ENCODE peak calls at places on chromosomes 4 and X, in ten cellular contexts. C, K, T, J, D, B, H, Z, Q and Y are unnamed samples.
A peak's percentile ranks its signal among the peaks of the same experiment; 100 is the strongest.

GRCh38 chr4:73311428-73311827 is 52.8 kb upstream of the ANKRD17 start:
- DNase-seq in C (no peak), K (peak; percentile 43), T (no peak), J (no peak), D (peak; percentile 75), B (no peak), H (no peak), Z (no peak), Q (peak; percentile 81), Y (no peak)

GRCh38 chrX:150508461-150509367 is 59.7 kb upstream of the MTM1 start:
- DNase-seq in C (no peak), K (peak; percentile 42), T (peak; percentile 21), J (no peak), D (peak; percentile 22), B (peak; percentile 82), H (no peak), Z (peak; percentile 30), Q (peak; percentile 51), Y (no peak)

GRCh38 chr4:98663226-98664006 is 5.0 kb upstream of the TSPAN5 start:
- DNase-seq in C (peak; percentile 71), K (no peak), T (no peak), J (no peak), D (no peak), B (no peak), H (no peak), Z (no peak), Q (no peak), Y (peak; percentile 40)

GRCh38 chrX:10634681-10635161 is 14.3 kb upstream of the MID1 start:
- DNase-seq in C (no peak), K (peak; percentile 71), T (no peak), J (no peak), D (peak; percentile 91), B (no peak), H (no peak), Z (no peak), Q (peak; percentile 78), Y (no peak)

GRCh38 chr4:158299459-158300007 is 89.2 kb downstream of the TMEM144 start:
- DNase-seq in C (no peak), K (no peak), T (no peak), J (no peak), D (no peak), B (no peak), H (no peak), Z (no peak), Q (no peak), Y (no peak)

GRCh38 chrX:45428816-45429215 is 228.1 kb upstream of the DIPK2B start:
- DNase-seq in C (no peak), K (peak; percentile 80), T (no peak), J (no peak), D (peak; percentile 56), B (no peak), H (no peak), Z (no peak), Q (no peak), Y (no peak)

GRCh38 chrX:12910424-12910823 is 4.0 kb downstream of the TLR8 start:
- DNase-seq in C (no peak), K (no peak), T (no peak), J (no peak), D (no peak), B (no peak), H (no peak), Z (no peak), Q (no peak), Y (no peak)

GRCh38 chrX:15564981-15565579 is 35.7 kb downstream of the ACE2 start:
- DNase-seq in C (peak; percentile 24), K (peak; percentile 51), T (peak; percentile 56), J (peak; percentile 38), D (peak; percentile 55), B (peak; percentile 48), H (no peak), Z (peak; percentile 70), Q (peak; percentile 67), Y (no peak)

GRCh38 chr4:101020956-101021355 is 326.4 kb downstream of the PPP3CA start:
- DNase-seq in C (no peak), K (peak; percentile 33), T (no peak), J (no peak), D (peak; percentile 69), B (no peak), H (no peak), Z (no peak), Q (peak; percentile 35), Y (no peak)

GRCh38 chr4:101018836-101019235 is 328.5 kb downstream of the PPP3CA start:
- DNase-seq in C (peak; percentile 55), K (no peak), T (no peak), J (no peak), D (no peak), B (no peak), H (no peak), Z (no peak), Q (no peak), Y (no peak)

GRCh38 chr4:101019941-101020401 is 327.4 kb downstream of the PPP3CA start:
- DNase-seq in C (peak; percentile 21), K (no peak), T (no peak), J (no peak), D (no peak), B (no peak), H (no peak), Z (peak; percentile 34), Q (no peak), Y (no peak)

GRCh38 chr4:101022151-101023024 is 324.9 kb downstream of the PPP3CA start:
- DNase-seq in C (no peak), K (peak; percentile 12), T (no peak), J (no peak), D (peak; percentile 39), B (no peak), H (no peak), Z (no peak), Q (peak; percentile 17), Y (no peak)

DNA sequence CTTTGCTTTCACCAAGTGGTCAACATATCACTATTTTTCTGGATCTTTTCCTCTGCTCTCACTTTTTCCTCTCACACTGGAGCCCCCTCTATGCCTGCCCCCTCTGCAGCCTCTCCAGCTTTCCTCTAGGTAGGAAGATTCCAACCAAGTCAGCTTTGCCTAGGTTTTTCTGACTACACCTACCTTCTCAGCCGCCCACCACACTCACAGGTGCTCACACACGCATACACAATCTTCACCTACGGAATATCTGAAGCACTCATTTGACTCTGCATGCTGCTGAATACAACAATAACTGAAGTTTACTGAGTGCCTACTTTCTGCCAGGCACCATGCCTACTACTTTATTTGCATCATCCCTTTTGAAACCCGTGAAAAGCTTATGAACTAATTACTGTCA is 328.0 kb downstream of the PPP3CA start:
- DNase-seq in C (no peak), K (no peak), T (no peak), J (no peak), D (no peak), B (no peak), H (no peak), Z (no peak), Q (no peak), Y (no peak)
- TF ChIP-seq CTCF in C (no peak), K (no peak), T (no peak), J (no peak), D (no peak), B (no peak), H (no peak), Z (no peak), Q (no peak), Y (no peak)

GRCh38 chr4:2302387-2303119 is 40.6 kb upstream of the MXD4 start:
- DNase-seq in C (no peak), K (no peak), T (no peak), J (no peak), D (no peak), B (no peak), H (no peak), Z (peak; percentile 14), Q (peak; percentile 26), Y (no peak)

GRCh38 chr4:2304321-2304876 is 42.5 kb upstream of the MXD4 start:
- DNase-seq in C (no peak), K (no peak), T (no peak), J (no peak), D (no peak), B (no peak), H (no peak), Z (peak; percentile 14), Q (no peak), Y (no peak)

GRCh38 chr4:2303686-2304320 is 41.9 kb upstream of the MXD4 start:
- DNase-seq in C (no peak), K (no peak), T (no peak), J (no peak), D (no peak), B (no peak), H (no peak), Z (peak; percentile 29), Q (no peak), Y (no peak)

GRCh38 chr4:2301806-2302205 is 39.9 kb upstream of the MXD4 start:
- DNase-seq in C (no peak), K (no peak), T (no peak), J (no peak), D (no peak), B (no peak), H (no peak), Z (peak; percentile 17), Q (peak; percentile 31), Y (no peak)

DNA sequence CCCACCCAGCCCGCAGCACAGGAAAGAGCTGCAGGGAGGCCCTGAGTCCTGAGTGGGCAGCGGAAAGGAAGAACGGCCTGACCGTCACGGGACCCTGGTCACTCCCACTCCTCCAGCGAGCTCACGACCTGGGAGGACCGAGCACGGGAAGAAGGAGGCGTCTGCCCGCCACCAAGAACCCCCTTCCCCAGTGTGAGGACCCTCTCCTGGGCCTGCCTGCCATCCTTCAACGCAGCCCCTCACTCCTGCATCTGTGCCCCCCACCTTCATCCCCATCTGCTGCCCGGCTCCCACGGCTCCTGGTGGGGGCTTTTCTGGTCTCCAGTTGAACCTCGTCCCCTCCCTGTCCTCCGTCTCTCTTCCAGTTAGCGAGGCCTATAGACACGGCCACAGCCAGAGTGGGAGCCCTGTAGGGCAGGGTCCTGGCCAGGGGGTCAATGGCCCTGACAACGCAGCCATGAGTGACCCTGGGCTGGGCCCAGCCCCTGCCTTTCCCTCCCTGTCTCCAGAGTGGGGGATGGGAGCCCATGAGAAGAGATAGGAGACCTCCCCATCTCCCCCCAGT is 41.3 kb upstream of the MXD4 start:
- DNase-seq in C (no peak), K (no peak), T (no peak), J (no peak), D (no peak), B (no peak), H (no peak), Z (peak; percentile 16), Q (no peak), Y (no peak)
- TF ChIP-seq CTCF in C (no peak), K (no peak), T (no peak), J (no peak), D (no peak), B (no peak), H (no peak), Z (no peak), Q (no peak), Y (no peak)

GRCh38 chrX:65874110-65874509 is 165.8 kb downstream of the VSIG4 start:
- DNase-seq in C (no peak), K (no peak), T (no peak), J (no peak), D (no peak), B (no peak), H (no peak), Z (no peak), Q (no peak), Y (no peak)

GRCh38 chrX:65866146-65866545 is 173.7 kb downstream of the VSIG4 start:
- DNase-seq in C (peak; percentile 6), K (no peak), T (no peak), J (no peak), D (no peak), B (no peak), H (no peak), Z (no peak), Q (no peak), Y (no peak)

GRCh38 chrX:65874765-65875164 is 165.1 kb downstream of the VSIG4 start:
- DNase-seq in C (no peak), K (no peak), T (no peak), J (no peak), D (no peak), B (no peak), H (no peak), Z (no peak), Q (no peak), Y (no peak)

GRCh38 chrX:65866762-65867161 is 173.1 kb downstream of the VSIG4 start:
- DNase-seq in C (no peak), K (no peak), T (no peak), J (no peak), D (no peak), B (no peak), H (no peak), Z (no peak), Q (no peak), Y (no peak)

DNA sequence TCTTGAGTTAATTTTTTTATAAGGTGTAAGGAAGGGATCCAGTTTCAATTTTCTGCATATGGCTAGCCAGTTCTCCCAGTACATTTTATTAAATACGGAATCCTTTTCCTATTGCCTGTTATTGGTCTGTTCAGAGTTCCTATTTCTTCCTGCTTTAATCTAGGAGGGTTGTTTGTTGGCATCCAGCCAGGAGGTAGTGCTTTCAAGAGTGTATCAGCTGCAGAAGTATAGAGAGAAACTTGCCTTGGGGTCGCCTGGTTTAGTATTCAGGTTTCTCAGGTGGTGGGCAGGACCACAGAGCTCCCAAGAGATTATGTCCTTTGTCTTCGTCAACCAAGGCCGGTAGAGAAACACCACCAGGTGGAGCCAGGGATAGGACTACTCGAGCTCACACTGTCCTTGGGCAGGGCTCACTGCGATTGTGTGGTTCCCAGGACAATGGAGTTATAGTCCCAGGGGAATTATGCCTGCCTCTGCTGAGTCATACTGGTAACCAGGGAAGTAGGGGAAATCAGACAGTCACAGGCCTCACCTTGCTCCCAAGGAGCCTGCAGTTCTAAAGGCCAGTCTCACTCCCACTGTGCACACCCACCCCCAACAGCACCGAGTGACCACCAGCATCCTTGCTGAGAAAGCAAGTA is 168.1 kb downstream of the VSIG4 start:
- DNase-seq in C (peak; percentile 18), K (peak; percentile 2), T (no peak), J (no peak), D (no peak), B (peak; percentile 15), H (no peak), Z (peak; percentile 61), Q (no peak), Y (no peak)
- TF ChIP-seq CTCF in C (peak; percentile 27), K (no peak), T (no peak), J (no peak), D (no peak), B (no peak), H (no peak), Z (no peak), Q (no peak), Y (no peak)

GRCh38 chr4:4859799-4860380 is 425 bp downstream of the MSX1 start:
- DNase-seq in C (no peak), K (no peak), T (no peak), J (peak; percentile 30), D (no peak), B (no peak), H (no peak), Z (no peak), Q (no peak), Y (no peak)
- TF ChIP-seq CTCF in C (no peak), K (no peak), T (no peak), J (no peak), D (no peak), B (no peak), H (no peak), Z (no peak), Q (no peak), Y (no peak)